ENCODE peak calls at places on chromosomes 5 and 9, in four cellular contexts. G, W, M and Z are unnamed samples.

GRCh38 chr5:4873656-4874055 is 266.5 kb upstream of the ADAMTS16 start:
- DNase-seq in G (peak), W (no peak), M (no peak), Z (no peak)

GRCh38 chr5:175535781-175536180 is 57.4 kb downstream of the SFXN1 start:
- DNase-seq in G (no peak), W (no peak), M (no peak), Z (no peak)

GRCh38 chr5:172035039-172035438 is 28.6 kb upstream of the FBXW11 start:
- DNase-seq in G (no peak), W (no peak), M (no peak), Z (no peak)

GRCh38 chr9:1458503-1458902 is 408.3 kb downstream of the DMRT2 start:
- DNase-seq in G (peak), W (no peak), M (peak), Z (peak)

GRCh38 chr9:117044241-117044640 is 357.1 kb downstream of the TRIM32 start:
- DNase-seq in G (no peak), W (no peak), M (no peak), Z (no peak)

GRCh38 chr5:178113141-178113787 is at the start of gene N4BP3:
- DNase-seq in G (no peak), W (no peak), M (peak), Z (peak)

GRCh38 chr9:105154723-105155191 is 89.7 kb upstream of the SLC44A1 start:
- DNase-seq in G (peak), W (peak), M (no peak), Z (peak)

GRCh38 chr5:143228597-143229293 is 174.7 kb downstream of the NR3C1 start:
- DNase-seq in G (no peak), W (no peak), M (no peak), Z (no peak)

GRCh38 chr5:102789469-102789868 is 34.4 kb downstream of the PAM start:
- DNase-seq in G (no peak), W (no peak), M (no peak), Z (no peak)

GRCh38 chr5:173920024-173920753 is 32.0 kb downstream of the CPEB4 start:
- DNase-seq in G (no peak), W (peak), M (no peak), Z (no peak)

GRCh38 chr5:136014976-136015375 is 13.8 kb upstream of the TGFBI start:
- DNase-seq in G (no peak), W (no peak), M (no peak), Z (no peak)

GRCh38 chr9:106954974-106955850 is 92.2 kb downstream of the ZNF462 start:
- DNase-seq in G (no peak), W (no peak), M (no peak), Z (no peak)

GRCh38 chr9:108477538-108478006 is 378.2 kb downstream of the ACTL7B start:
- DNase-seq in G (peak), W (no peak), M (no peak), Z (no peak)

GRCh38 chr9:127116088-127116726 is 6.2 kb downstream of the ANGPTL2 start:
- DNase-seq in G (no peak), W (no peak), M (no peak), Z (no peak)

GRCh38 chr5:159452480-159453167 is 122.3 kb upstream of the IL12B start:
- DNase-seq in G (no peak), W (no peak), M (no peak), Z (no peak)

GRCh38 chr9:109001275-109001676 is 12.0 kb downstream of the CTNNAL1 start:
- DNase-seq in G (peak), W (no peak), M (no peak), Z (peak)

GRCh38 chr9:137759117-137759516 is 118.5 kb upstream of the CACNA1B start:
- DNase-seq in G (no peak), W (no peak), M (no peak), Z (no peak)

GRCh38 chr5:146656638-146657037 is 140.6 kb upstream of the GPR151 start:
- DNase-seq in G (no peak), W (no peak), M (no peak), Z (no peak)

GRCh38 chr9:15965246-15965745 is 412.5 kb downstream of the CCDC171 start:
- DNase-seq in G (no peak), W (no peak), M (no peak), Z (no peak)

GRCh38 chr5:150488519-150489357 is 19.2 kb upstream of the NDST1 start:
- DNase-seq in G (no peak), W (peak), M (no peak), Z (no peak)

GRCh38 chr5:22852807-22853670 is at the start of gene CDH12:
- DNase-seq in G (no peak), W (no peak), M (peak), Z (peak)

GRCh38 chr9:127869310-127870152 is 7.9 kb downstream of the AK1 start:
- DNase-seq in G (peak), W (peak), M (peak), Z (peak)

GRCh38 chr5:6365977-6366590 is 12.3 kb downstream of the MED10 start:
- DNase-seq in G (no peak), W (peak), M (no peak), Z (no peak)

GRCh38 chr5:21024966-21025365 is 1037.0 kb upstream of the CDH18 start:
- DNase-seq in G (no peak), W (no peak), M (no peak), Z (no peak)

GRCh38 chr9:33130961-33131360 is 36.2 kb downstream of the B4GALT1 start:
- DNase-seq in G (no peak), W (no peak), M (no peak), Z (no peak)

GRCh38 chr9:137924169-137924568 is 46.6 kb downstream of the CACNA1B start:
- DNase-seq in G (no peak), W (no peak), M (no peak), Z (no peak)